ENCODE peak calls at places on chromosomes 3 and 15, in ten cellular contexts. N is right atrium auricular region; M is fibroblast of lung; B is ovary; A is neural progenitor cell; V is tibial artery; L is tibial nerve; I is cardiac muscle cell; D is GM12878; S is CD8-positive, alpha-beta T cell. Q is an unnamed sample. For H3K4me1, the result is how much of the 10 kb centered on the place peaks cover.

GRCh38 chr3:45984331-45985312 is 11.0 kb downstream of the FYCO1 start:
- DNase-seq in N (no peak), M (peak), B (no peak), A (no peak), V (no peak), L (no peak), I (no peak), D (no peak), S (no peak), Q (no peak)

GRCh38 chr3:30145281-30145680 is 461.1 kb upstream of the TGFBR2 start:
- DNase-seq in N (no peak), M (no peak), B (no peak), A (no peak), V (no peak), L (no peak), I (no peak), D (no peak), S (no peak), Q (no peak)

GRCh38 chr3:181007262-181007661 is 17.7 kb upstream of the DNAJC19 start:
- DNase-seq in N (no peak), M (no peak), B (no peak), A (no peak), V (no peak), L (no peak), I (no peak), D (no peak), S (no peak), Q (no peak)

GRCh38 chr3:107315136-107315535 is 62.1 kb upstream of the CCDC54 start:
- DNase-seq in N (no peak), M (peak), B (no peak), A (no peak), V (no peak), L (no peak), I (no peak), D (no peak), S (no peak), Q (no peak)

GRCh38 chr3:152193673-152194267 is 75.0 kb upstream of the MBNL1 start:
- DNase-seq in N (no peak), M (no peak), B (no peak), A (no peak), V (no peak), L (no peak), I (no peak), D (no peak), S (no peak), Q (no peak)

GRCh38 chr3:69097407-69098086 is 12.8 kb downstream of the ARL6IP5 start:
- DNase-seq in N (no peak), M (no peak), B (no peak), A (no peak), V (no peak), L (no peak), I (no peak), D (no peak), S (no peak), Q (no peak)

GRCh38 chr15:25092661-25093060 is 137.9 kb downstream of the SNRPN start:
- DNase-seq in N (no peak), M (no peak), B (no peak), A (no peak), V (no peak), L (no peak), I (no peak), D (no peak), S (no peak), Q (no peak)

GRCh38 chr3:120908803-120909601 is 997 bp downstream of the STXBP5L start:
- DNase-seq in N (no peak), M (no peak), B (no peak), A (no peak), V (no peak), L (no peak), I (no peak), D (no peak), S (no peak), Q (peak)

GRCh38 chr3:57948782-57949242 is 59.4 kb upstream of the FLNB start:
- DNase-seq in N (no peak), M (no peak), B (no peak), A (no peak), V (peak), L (no peak), I (no peak), D (no peak), S (no peak), Q (no peak)

GRCh38 chr3:155979746-155980145 is 109.3 kb downstream of the GMPS start:
- DNase-seq in N (no peak), M (no peak), B (no peak), A (no peak), V (no peak), L (no peak), I (no peak), D (no peak), S (no peak), Q (no peak)

GRCh38 chr3:105423392-105423791 is 56.7 kb downstream of the ALCAM start:
- DNase-seq in N (no peak), M (no peak), B (no peak), A (no peak), V (no peak), L (no peak), I (no peak), D (no peak), S (no peak), Q (no peak)

GRCh38 chr3:177525987-177526712 is 328.9 kb upstream of the TBL1XR1 start:
- DNase-seq in N (no peak), M (no peak), B (no peak), A (no peak), V (no peak), L (no peak), I (no peak), D (no peak), S (no peak), Q (peak)

GRCh38 chr15:90106522-90107117 is 4.4 kb upstream of the IDH2 start:
- DNase-seq in N (no peak), M (no peak), B (no peak), A (no peak), V (no peak), L (no peak), I (peak), D (no peak), S (no peak), Q (peak)

GRCh38 chr15:65806387-65806786 is 14.3 kb upstream of the DENND4A start:
- DNase-seq in N (no peak), M (no peak), B (no peak), A (no peak), V (no peak), L (no peak), I (no peak), D (no peak), S (no peak), Q (no peak)

GRCh38 chr3:160981217-160981938 is 123.8 kb downstream of the B3GALNT1 start:
- DNase-seq in N (peak), M (no peak), B (no peak), A (no peak), V (no peak), L (peak), I (no peak), D (peak), S (peak), Q (no peak)

GRCh38 chr3:182621435-182622240 is 171.7 kb upstream of the ATP11B start:
- DNase-seq in N (no peak), M (no peak), B (no peak), A (peak), V (no peak), L (no peak), I (peak), D (no peak), S (no peak), Q (no peak)

GRCh38 chr3:183551930-183552329 is 3.6 kb downstream of the KLHL6 start:
- DNase-seq in N (no peak), M (no peak), B (no peak), A (no peak), V (no peak), L (no peak), I (no peak), D (no peak), S (no peak), Q (no peak)

GRCh38 chr3:73480187-73480672 is 144.5 kb downstream of the PDZRN3 start:
- DNase-seq in N (no peak), M (peak), B (no peak), A (no peak), V (no peak), L (no peak), I (no peak), D (no peak), S (no peak), Q (no peak)

GRCh38 chr3:38543602-38544001 is 47.5 kb downstream of the EXOG start:
- DNase-seq in N (peak), M (no peak), B (no peak), A (no peak), V (no peak), L (no peak), I (no peak), D (no peak), S (no peak), Q (no peak)

GRCh38 chr15:46996331-46996730 is 721.0 kb upstream of the SEMA6D start:
- DNase-seq in N (no peak), M (no peak), B (no peak), A (no peak), V (no peak), L (no peak), I (no peak), D (no peak), S (no peak), Q (no peak)

GRCh38 chr15:89971592-89971997 is 29.5 kb upstream of the ZNF710 start:
- DNase-seq in N (no peak), M (peak), B (no peak), A (peak), V (no peak), L (no peak), I (peak), D (peak), S (peak), Q (peak)

GRCh38 chr15:27842526-27842925 is 256.6 kb downstream of the OCA2 start:
- DNase-seq in N (peak), M (no peak), B (no peak), A (no peak), V (no peak), L (no peak), I (no peak), D (no peak), S (no peak), Q (no peak)

GRCh38 chr3:130470132-130470531 is 46.8 kb upstream of the COL6A6 start:
- DNase-seq in N (no peak), M (no peak), B (no peak), A (no peak), V (no peak), L (no peak), I (no peak), D (no peak), S (no peak), Q (no peak)

GRCh38 chr15:89184367-89184766 is 37.0 kb downstream of the RLBP1 start:
- DNase-seq in N (no peak), M (no peak), B (no peak), A (no peak), V (no peak), L (no peak), I (no peak), D (no peak), S (no peak), Q (no peak)

DNA sequence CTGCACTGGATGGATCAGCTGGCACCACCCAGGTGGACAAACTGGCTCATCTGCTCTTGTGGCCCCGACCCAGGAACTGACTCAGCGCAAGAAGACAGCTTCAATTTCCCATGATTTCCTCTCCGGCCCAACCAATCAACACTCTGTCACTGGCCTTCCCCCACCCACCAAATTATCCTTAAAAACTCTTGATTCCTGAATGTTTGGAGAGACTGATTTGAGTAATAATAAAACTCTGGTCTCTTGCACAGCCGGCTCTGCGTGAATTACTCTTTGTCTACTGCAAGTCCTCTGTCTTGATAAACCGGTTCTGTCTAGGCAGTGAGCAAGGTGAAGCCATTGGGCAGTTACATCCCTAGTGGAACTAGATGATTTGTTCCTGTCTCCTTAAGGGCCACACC is 16.1 kb downstream of the BDH1 start:
- DNase-seq in N (no peak), M (no peak), B (no peak), A (no peak), V (no peak), L (no peak), I (no peak), D (no peak), S (no peak), Q (no peak)
- H3K27ac ChIP-seq in N (no peak), M (no peak), B (no peak), A (no peak), V (no peak), L (no peak), I (no peak), D (no peak), S (no peak), Q (no peak)

GRCh38 chr15:92829875-92830274 is 70.2 kb upstream of the CHD2 start:
- DNase-seq in N (no peak), M (no peak), B (no peak), A (no peak), V (no peak), L (no peak), I (no peak), D (no peak), S (no peak), Q (no peak)
- H3K4me1 ChIP-seq in N (under half), M (under half), B (under half), A (under half), V (under half), L (under half), I (under half), D (under half), S (under half), Q (under half)

GRCh38 chr3:53880396-53881345 is 1.3 kb downstream of the ACTR8 start:
- DNase-seq in N (no peak), M (no peak), B (no peak), A (peak), V (no peak), L (no peak), I (peak), D (no peak), S (no peak), Q (no peak)
- H3K27ac ChIP-seq in N (no peak), M (peak), B (no peak), A (no peak), V (no peak), L (no peak), I (peak), D (peak), S (no peak), Q (peak)

DNA sequence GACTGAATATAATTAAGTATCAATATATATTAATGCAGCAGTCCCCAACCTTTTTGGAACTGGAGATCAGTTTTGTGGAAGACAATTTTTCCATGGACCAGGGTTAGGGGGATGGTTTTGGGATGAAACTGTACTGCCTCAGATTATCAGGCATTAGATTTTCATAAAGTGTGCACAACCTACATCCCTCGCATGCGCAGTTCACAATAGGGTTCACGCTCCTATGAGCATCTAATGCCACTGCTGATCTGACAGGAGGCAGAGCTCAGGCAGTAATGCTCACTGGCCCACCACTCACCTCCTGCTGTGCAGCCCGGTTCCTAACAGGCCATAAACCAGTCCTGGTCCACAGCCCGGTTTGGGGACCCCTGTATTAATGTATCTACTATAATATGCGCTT is 95.6 kb downstream of the ULK4 start:
- DNase-seq in N (no peak), M (no peak), B (no peak), A (no peak), V (no peak), L (no peak), I (no peak), D (no peak), S (no peak), Q (no peak)
- H3K4me1 ChIP-seq in N (under half), M (under half), B (under half), A (under half), V (under half), L (under half), I (under half), D (under half), S (under half), Q (under half)

GRCh38 chr15:33107950-33108349 is 86.6 kb downstream of the FMN1 start:
- DNase-seq in N (no peak), M (peak), B (no peak), A (no peak), V (no peak), L (no peak), I (no peak), D (no peak), S (no peak), Q (no peak)
- H3K27ac ChIP-seq in N (no peak), M (no peak), B (no peak), A (no peak), V (no peak), L (no peak), I (no peak), D (no peak), S (no peak), Q (no peak)

DNA sequence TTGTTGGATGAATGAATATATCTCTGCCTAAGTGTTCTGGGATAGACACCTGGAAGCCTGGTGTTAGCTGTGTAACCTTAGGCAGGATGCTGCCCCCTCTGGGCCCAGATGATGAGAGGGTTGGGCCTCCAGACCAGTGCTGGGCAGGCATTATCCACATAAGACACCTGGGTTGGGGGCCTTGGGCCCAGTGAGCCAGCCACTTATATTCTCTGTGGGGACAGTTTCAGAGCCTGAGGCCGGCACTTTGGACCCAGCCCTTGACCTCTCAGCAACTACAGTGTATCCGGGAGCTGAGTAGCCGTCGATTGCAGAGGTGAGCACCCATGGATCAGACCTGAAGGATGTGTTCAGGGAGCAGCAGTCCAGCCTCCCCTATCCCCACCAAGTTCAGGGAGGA is 2.2 kb downstream of the HEMK1 start:
- DNase-seq in N (no peak), M (no peak), B (no peak), A (no peak), V (no peak), L (no peak), I (no peak), D (no peak), S (no peak), Q (no peak)
- H3K4me1 ChIP-seq in N (under half), M (under half), B (under half), A (under half), V (under half), L (under half), I (under half), D (under half), S (half or more), Q (under half)

GRCh38 chr15:74995779-74996765 is 709 bp downstream of the SCAMP5 start:
- DNase-seq in N (no peak), M (no peak), B (peak), A (peak), V (no peak), L (no peak), I (peak), D (no peak), S (no peak), Q (no peak)

GRCh38 chr15:74995182-74995778 is at the start of gene SCAMP5:
- DNase-seq in N (peak), M (peak), B (peak), A (peak), V (peak), L (peak), I (peak), D (peak), S (peak), Q (peak)

GRCh38 chr15:74992619-74993018 is 2.7 kb upstream of the SCAMP5 start:
- DNase-seq in N (no peak), M (no peak), B (no peak), A (no peak), V (no peak), L (no peak), I (no peak), D (no peak), S (no peak), Q (no peak)

GRCh38 chr15:74994236-74994635 is 1.1 kb upstream of the SCAMP5 start:
- DNase-seq in N (no peak), M (no peak), B (no peak), A (no peak), V (no peak), L (no peak), I (no peak), D (no peak), S (no peak), Q (no peak)

GRCh38 chr15:74994685-74995084 is 678 bp upstream of the SCAMP5 start:
- DNase-seq in N (no peak), M (no peak), B (no peak), A (no peak), V (no peak), L (no peak), I (no peak), D (no peak), S (no peak), Q (no peak)
- H3K27ac ChIP-seq in N (no peak), M (no peak), B (no peak), A (no peak), V (no peak), L (no peak), I (no peak), D (no peak), S (no peak), Q (no peak)

GRCh38 chr15:98874359-98874758 is 133.2 kb downstream of the PGPEP1L start:
- DNase-seq in N (no peak), M (no peak), B (no peak), A (no peak), V (no peak), L (no peak), I (no peak), D (no peak), S (no peak), Q (peak)
- H3K4me1 ChIP-seq in N (under half), M (under half), B (under half), A (under half), V (half or more), L (under half), I (under half), D (under half), S (under half), Q (half or more)

Q was measured in SJSA1.